ENCODE peak calls at places on chromosomes 4 and X, in four cellular contexts. J is HCT116, P is H1, W is HepG2. Q is an unnamed sample.

GRCh38 chr4:88722276-88722780 is 24.7 kb upstream of the NAP1L5 start:
- DNase-seq in J (no peak), P (no peak), W (no peak), Q (no peak)

GRCh38 chr4:123379392-123379791 is 17.2 kb upstream of the SPRY1 start:
- DNase-seq in J (no peak), P (no peak), W (no peak), Q (no peak)

GRCh38 chr4:40453912-40454311 is 118.8 kb downstream of the CHRNA9 start:
- DNase-seq in J (no peak), P (no peak), W (no peak), Q (no peak)

GRCh38 chr4:75229783-75230570 is 284.2 kb downstream of the RCHY1 start:
- DNase-seq in J (no peak), P (no peak), W (no peak), Q (no peak)

GRCh38 chr4:117311989-117312388 is 226.6 kb upstream of the TRAM1L1 start:
- DNase-seq in J (no peak), P (no peak), W (no peak), Q (no peak)

GRCh38 chrX:25726539-25726938 is 411.6 kb upstream of the MAGEB18 start:
- DNase-seq in J (no peak), P (no peak), W (no peak), Q (no peak)

GRCh38 chr4:6119507-6120020 is 80.8 kb downstream of the JAKMIP1 start:
- DNase-seq in J (no peak), P (no peak), W (no peak), Q (no peak)

GRCh38 chr4:77065382-77065781 is 10.4 kb downstream of the CCNI start:
- DNase-seq in J (no peak), P (no peak), W (no peak), Q (no peak)

GRCh38 chr4:173121044-173121685 is 47.4 kb upstream of the GALNT7 start:
- DNase-seq in J (no peak), P (no peak), W (no peak), Q (no peak)

GRCh38 chrX:46624090-46624786 is 50.7 kb downstream of the CHST7 start:
- DNase-seq in J (no peak), P (no peak), W (no peak), Q (no peak)

GRCh38 chr4:110869862-110870577 is 247.1 kb upstream of the PITX2 start:
- DNase-seq in J (peak; percentile 24), P (no peak), W (no peak), Q (no peak)

GRCh38 chr4:101114936-101115372 is 232.4 kb downstream of the PPP3CA start:
- DNase-seq in J (peak; percentile 99), P (peak; percentile 21), W (peak; percentile 99), Q (no peak)

GRCh38 chrX:129846686-129847085 is 3.0 kb upstream of the ZDHHC9 start:
- DNase-seq in J (no peak), P (no peak), W (no peak), Q (no peak)

GRCh38 chr4:173494013-173494970 is 35.7 kb downstream of the HAND2 start:
- DNase-seq in J (peak; percentile 72), P (peak; percentile 64), W (peak; percentile 66), Q (peak; percentile 32)

GRCh38 chr4:40980318-40980883 is 230.6 kb downstream of the NSUN7 start:
- DNase-seq in J (no peak), P (no peak), W (peak; percentile 20), Q (peak; percentile 3)

GRCh38 chrX:17007134-17007768 is 60.8 kb downstream of the REPS2 start:
- DNase-seq in J (no peak), P (no peak), W (peak; percentile 4), Q (peak; percentile 7)

GRCh38 chr4:61605971-61606370 is 405.8 kb downstream of the ADGRL3 start:
- DNase-seq in J (no peak), P (no peak), W (no peak), Q (no peak)

GRCh38 chrX:137194164-137194563 is 160.4 kb upstream of the GPR101 start:
- DNase-seq in J (peak; percentile 16), P (peak; percentile 3), W (peak; percentile 12), Q (peak; percentile 47)

GRCh38 chrX:32987139-32987538 is 224.2 kb downstream of the DMD start:
- DNase-seq in J (no peak), P (peak; percentile 17), W (no peak), Q (no peak)

GRCh38 chrX:23031600-23031999 is 31.8 kb downstream of the DDX53 start:
- DNase-seq in J (no peak), P (no peak), W (no peak), Q (no peak)

GRCh38 chrX:53594354-53594753 is 92.2 kb downstream of the HUWE1 start:
- DNase-seq in J (no peak), P (no peak), W (peak; percentile 16), Q (no peak)

GRCh38 chr4:7765676-7766075 is 174.0 kb downstream of the AFAP1 start:
- DNase-seq in J (no peak), P (no peak), W (peak; percentile 85), Q (no peak)

GRCh38 chrX:44239036-44239435 is 104.4 kb downstream of the EFHC2 start:
- DNase-seq in J (no peak), P (no peak), W (no peak), Q (no peak)

GRCh38 chr4:166675411-166675810 is 558.9 kb downstream of the SPOCK3 start:
- DNase-seq in J (no peak), P (no peak), W (no peak), Q (no peak)

GRCh38 chrX:106220177-106220576 is 52.1 kb downstream of the PWWP3B start:
- DNase-seq in J (no peak), P (no peak), W (no peak), Q (no peak)

GRCh38 chrX:70219938-70220764 is 14.3 kb upstream of the AWAT1 start:
- DNase-seq in J (peak; percentile 50), P (no peak), W (peak; percentile 80), Q (peak; percentile 16)

GRCh38 chrX:148930330-148930729 is 429.9 kb downstream of the AFF2 start:
- DNase-seq in J (no peak), P (no peak), W (no peak), Q (no peak)

GRCh38 chrX:103585421-103586313 is at the start of gene TCEAL4:
- DNase-seq in J (no peak), P (no peak), W (no peak), Q (no peak)

GRCh38 chr4:177322156-177322685 is 12.5 kb downstream of the NEIL3 start:
- DNase-seq in J (no peak), P (no peak), W (no peak), Q (no peak)

GRCh38 chrX:150409964-150410363 is 46.8 kb downstream of the MAMLD1 start:
- DNase-seq in J (no peak), P (no peak), W (no peak), Q (no peak)

GRCh38 chr4:53313510-53313909 is 52.4 kb downstream of the SCFD2 start:
- DNase-seq in J (no peak), P (no peak), W (peak; percentile 43), Q (no peak)

GRCh38 chrX:55907968-55908607 is 190.5 kb downstream of the RRAGB start:
- DNase-seq in J (peak; percentile 38), P (peak; percentile 44), W (no peak), Q (peak; percentile 31)

GRCh38 chr4:151408380-151408629 is 671 bp upstream of the FHIP1A start:
- DNase-seq in J (no peak), P (no peak), W (no peak), Q (no peak)

GRCh38 chr4:151407466-151408379 is 1.3 kb upstream of the FHIP1A start:
- DNase-seq in J (no peak), P (no peak), W (no peak), Q (no peak)

GRCh38 chr4:151408630-151409469 is at the start of gene FHIP1A:
- DNase-seq in J (peak; percentile 93), P (peak; percentile 84), W (peak; percentile 86), Q (peak; percentile 94)

GRCh38 chr4:151407018-151407417 is 2.0 kb upstream of the FHIP1A start:
- DNase-seq in J (no peak), P (no peak), W (no peak), Q (no peak)

GRCh38 chr4:151409470-151410313 is 716 bp downstream of the FHIP1A start:
- DNase-seq in J (peak; percentile 3), P (no peak), W (peak; percentile 79), Q (no peak)
- TF ChIP-seq POLR2AphosphoS5 in J (no peak), P (no peak), W (no peak), Q (no peak)

DNA sequence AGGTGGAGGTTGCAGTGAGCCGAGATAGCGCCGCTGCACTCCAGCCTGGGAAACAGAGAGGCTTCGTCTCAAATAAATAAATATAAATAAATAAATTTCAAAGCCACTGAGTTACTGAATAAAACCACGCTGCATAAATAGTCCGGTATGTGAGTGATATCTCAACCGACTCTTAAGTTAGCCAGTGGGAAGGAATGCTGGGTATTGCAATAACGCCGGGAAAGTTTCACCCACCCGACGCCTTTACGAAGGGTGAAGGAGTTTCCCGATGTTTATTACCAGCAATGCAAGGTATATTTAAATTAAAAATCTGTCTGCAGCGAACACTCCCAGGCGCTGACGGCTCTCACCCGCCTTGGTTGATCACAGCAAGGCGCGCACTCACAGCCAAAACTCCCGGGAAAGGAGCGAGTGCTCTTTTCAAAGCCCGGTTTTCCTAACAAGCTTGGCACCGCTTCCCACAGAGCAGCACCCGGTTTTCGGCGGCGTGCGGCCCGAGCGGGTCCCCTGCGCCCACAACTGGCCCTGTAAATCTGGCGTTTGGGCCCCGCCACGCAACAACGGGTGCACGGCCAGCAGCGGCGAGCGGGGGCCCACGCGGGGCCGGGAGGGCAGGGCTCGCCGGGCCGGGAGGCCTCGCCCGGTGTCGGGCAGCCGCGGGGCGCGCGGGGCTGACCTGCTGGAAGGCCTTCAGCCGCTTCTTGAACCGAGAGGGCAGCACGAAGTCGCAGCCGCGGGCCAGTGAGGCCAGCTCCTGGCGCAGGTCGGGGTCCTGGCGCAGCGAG is 13.7 kb downstream of the PPP2R3B start:
- DNase-seq in J (no peak), P (no peak), W (no peak), Q (no peak)
- TF ChIP-seq FOSL1 in J (no peak), P (no peak), W (no peak), Q (no peak)

GRCh38 chrX:14073561-14073960 is 43.9 kb upstream of the GEMIN8 start:
- DNase-seq in J (no peak), P (no peak), W (no peak), Q (no peak)
- TF ChIP-seq POLR2AphosphoS5 in J (no peak), P (no peak), W (no peak), Q (no peak)

DNA sequence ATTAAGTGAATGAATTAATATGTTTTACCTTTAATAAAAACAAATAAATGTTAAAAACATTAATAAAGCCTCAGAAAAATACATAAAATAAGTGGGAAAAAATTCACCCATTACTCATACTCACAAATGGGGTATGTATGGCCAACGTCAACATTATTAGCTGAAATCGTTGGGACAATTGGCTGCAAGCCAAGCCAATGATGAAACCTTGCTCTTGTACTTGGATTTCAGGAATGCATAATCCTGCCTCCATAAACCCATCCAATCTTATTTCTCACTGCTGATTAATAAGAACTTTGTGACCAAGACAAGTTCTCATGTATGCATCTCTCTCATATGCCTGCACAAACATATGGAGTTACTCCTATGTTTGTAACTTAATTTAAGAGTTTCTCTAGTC is 35.3 kb upstream of the ADAMTS3 start:
- DNase-seq in J (no peak), P (no peak), W (no peak), Q (no peak)
- TF ChIP-seq FOSL1 in J (no peak), P (no peak), W (no peak), Q (no peak)